ENCODE peak calls at places on chromosomes 4 and X, in ten cellular contexts. One of them, this sample, is unnamed.

GRCh38 chr4:168241953-168242352 is 76.6 kb downstream of the DDX60 start:
- DNase-seq in AG04450: no peak
- DNase-seq in HepG2: no peak
- DNase-seq in neural progenitor cell: no peak
- DNase-seq in uterus: no peak
- DNase-seq in upper lobe of left lung: no peak
- DNase-seq in cardiac muscle cell: no peak
- DNase-seq in fibroblast of lung: no peak
- DNase-seq in adrenal gland: no peak
- DNase-seq in SK-N-SH: no peak
- DNase-seq in this sample: no peak

GRCh38 chr4:145154573-145154972 is 25.8 kb downstream of the OTUD4 start:
- DNase-seq in AG04450: no peak
- DNase-seq in HepG2: peak
- DNase-seq in neural progenitor cell: peak
- DNase-seq in uterus: no peak
- DNase-seq in upper lobe of left lung: no peak
- DNase-seq in cardiac muscle cell: peak
- DNase-seq in fibroblast of lung: peak
- DNase-seq in adrenal gland: peak
- DNase-seq in SK-N-SH: no peak
- DNase-seq in this sample: peak

GRCh38 chr4:159103406-159104131 is 690 bp downstream of the RAPGEF2 start:
- DNase-seq in AG04450: no peak
- DNase-seq in HepG2: no peak
- DNase-seq in neural progenitor cell: peak
- DNase-seq in uterus: peak
- DNase-seq in upper lobe of left lung: peak
- DNase-seq in cardiac muscle cell: peak
- DNase-seq in fibroblast of lung: peak
- DNase-seq in adrenal gland: peak
- DNase-seq in SK-N-SH: peak
- DNase-seq in this sample: peak

GRCh38 chrX:115408736-115409390 is 119.3 kb downstream of the LUZP4 start:
- DNase-seq in AG04450: no peak
- DNase-seq in HepG2: no peak
- DNase-seq in neural progenitor cell: no peak
- DNase-seq in uterus: no peak
- DNase-seq in upper lobe of left lung: no peak
- DNase-seq in cardiac muscle cell: peak
- DNase-seq in fibroblast of lung: peak
- DNase-seq in adrenal gland: no peak
- DNase-seq in SK-N-SH: no peak
- DNase-seq in this sample: no peak

GRCh38 chr4:123409301-123409700 is 12.7 kb downstream of the SPRY1 start:
- DNase-seq in AG04450: no peak
- DNase-seq in HepG2: no peak
- DNase-seq in neural progenitor cell: no peak
- DNase-seq in uterus: no peak
- DNase-seq in upper lobe of left lung: no peak
- DNase-seq in cardiac muscle cell: peak
- DNase-seq in fibroblast of lung: no peak
- DNase-seq in adrenal gland: no peak
- DNase-seq in SK-N-SH: no peak
- DNase-seq in this sample: no peak

GRCh38 chr4:188578657-188579056 is 439.4 kb downstream of the TRIML1 start:
- DNase-seq in AG04450: no peak
- DNase-seq in HepG2: peak
- DNase-seq in neural progenitor cell: no peak
- DNase-seq in uterus: no peak
- DNase-seq in upper lobe of left lung: no peak
- DNase-seq in cardiac muscle cell: no peak
- DNase-seq in fibroblast of lung: no peak
- DNase-seq in adrenal gland: no peak
- DNase-seq in SK-N-SH: no peak
- DNase-seq in this sample: no peak

GRCh38 chr4:123443401-123444297 is 47.1 kb downstream of the SPRY1 start:
- DNase-seq in AG04450: no peak
- DNase-seq in HepG2: no peak
- DNase-seq in neural progenitor cell: peak
- DNase-seq in uterus: no peak
- DNase-seq in upper lobe of left lung: peak
- DNase-seq in cardiac muscle cell: peak
- DNase-seq in fibroblast of lung: peak
- DNase-seq in adrenal gland: no peak
- DNase-seq in SK-N-SH: peak
- DNase-seq in this sample: peak

GRCh38 chrX:12947545-12948235 is 27.2 kb upstream of the TMSB4X start:
- DNase-seq in AG04450: no peak
- DNase-seq in HepG2: peak
- DNase-seq in neural progenitor cell: no peak
- DNase-seq in uterus: no peak
- DNase-seq in upper lobe of left lung: no peak
- DNase-seq in cardiac muscle cell: no peak
- DNase-seq in fibroblast of lung: no peak
- DNase-seq in adrenal gland: no peak
- DNase-seq in SK-N-SH: no peak
- DNase-seq in this sample: no peak

GRCh38 chr4:2303686-2304320 is 41.9 kb upstream of the MXD4 start:
- DNase-seq in AG04450: no peak
- DNase-seq in HepG2: no peak
- DNase-seq in neural progenitor cell: no peak
- DNase-seq in uterus: no peak
- DNase-seq in upper lobe of left lung: no peak
- DNase-seq in cardiac muscle cell: no peak
- DNase-seq in fibroblast of lung: no peak
- DNase-seq in adrenal gland: no peak
- DNase-seq in SK-N-SH: no peak
- DNase-seq in this sample: no peak

GRCh38 chrX:46179748-46180147 is 365.5 kb downstream of the ZNF674 start:
- DNase-seq in AG04450: no peak
- DNase-seq in HepG2: no peak
- DNase-seq in neural progenitor cell: no peak
- DNase-seq in uterus: no peak
- DNase-seq in upper lobe of left lung: no peak
- DNase-seq in cardiac muscle cell: no peak
- DNase-seq in fibroblast of lung: no peak
- DNase-seq in adrenal gland: no peak
- DNase-seq in SK-N-SH: no peak
- DNase-seq in this sample: no peak

GRCh38 chr4:10105421-10105820 is 11.2 kb downstream of the WDR1 start:
- DNase-seq in AG04450: no peak
- DNase-seq in HepG2: no peak
- DNase-seq in neural progenitor cell: no peak
- DNase-seq in uterus: no peak
- DNase-seq in upper lobe of left lung: no peak
- DNase-seq in cardiac muscle cell: no peak
- DNase-seq in fibroblast of lung: no peak
- DNase-seq in adrenal gland: no peak
- DNase-seq in SK-N-SH: no peak
- DNase-seq in this sample: no peak

GRCh38 chr4:10104991-10105276 is 11.7 kb downstream of the WDR1 start:
- DNase-seq in AG04450: no peak
- DNase-seq in HepG2: no peak
- DNase-seq in neural progenitor cell: no peak
- DNase-seq in uterus: no peak
- DNase-seq in upper lobe of left lung: no peak
- DNase-seq in cardiac muscle cell: no peak
- DNase-seq in fibroblast of lung: no peak
- DNase-seq in adrenal gland: no peak
- DNase-seq in SK-N-SH: no peak
- DNase-seq in this sample: no peak

GRCh38 chr4:10107111-10108091 is 9.2 kb downstream of the WDR1 start:
- DNase-seq in AG04450: no peak
- DNase-seq in HepG2: no peak
- DNase-seq in neural progenitor cell: no peak
- DNase-seq in uterus: no peak
- DNase-seq in upper lobe of left lung: no peak
- DNase-seq in cardiac muscle cell: peak
- DNase-seq in fibroblast of lung: peak
- DNase-seq in adrenal gland: no peak
- DNase-seq in SK-N-SH: no peak
- DNase-seq in this sample: no peak

GRCh38 chr4:10106421-10107039 is 10.1 kb downstream of the WDR1 start:
- DNase-seq in AG04450: peak
- DNase-seq in HepG2: no peak
- DNase-seq in neural progenitor cell: no peak
- DNase-seq in uterus: peak
- DNase-seq in upper lobe of left lung: peak
- DNase-seq in cardiac muscle cell: peak
- DNase-seq in fibroblast of lung: peak
- DNase-seq in adrenal gland: peak
- DNase-seq in SK-N-SH: peak
- DNase-seq in this sample: peak

DNA sequence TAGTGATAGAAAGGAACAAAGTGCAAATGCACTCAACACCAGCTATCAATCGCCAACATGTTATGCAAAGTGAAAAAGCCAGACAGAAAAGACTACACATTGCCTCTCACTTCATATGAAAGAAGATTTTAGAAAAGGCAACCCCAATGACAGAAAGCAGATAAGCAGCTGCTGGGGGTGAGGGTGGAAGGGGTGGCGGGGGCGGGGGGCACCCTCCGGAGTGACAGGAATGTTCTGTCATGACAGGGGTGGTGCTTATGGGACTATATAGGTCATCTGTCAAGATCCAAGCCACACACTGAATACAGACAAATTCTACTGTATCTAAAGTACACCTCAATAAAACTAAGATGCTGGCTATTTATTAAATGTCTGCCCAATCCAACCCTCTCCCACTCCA is 10.7 kb downstream of the WDR1 start:
- DNase-seq in AG04450: no peak
- DNase-seq in HepG2: no peak
- DNase-seq in neural progenitor cell: no peak
- DNase-seq in uterus: no peak
- DNase-seq in upper lobe of left lung: no peak
- DNase-seq in cardiac muscle cell: no peak
- DNase-seq in fibroblast of lung: no peak
- DNase-seq in adrenal gland: no peak
- DNase-seq in SK-N-SH: no peak
- DNase-seq in this sample: no peak
- H3K27ac ChIP-seq in AG04450: peak
- H3K27ac ChIP-seq in HepG2: no peak
- H3K27ac ChIP-seq in neural progenitor cell: no peak
- H3K27ac ChIP-seq in uterus: peak
- H3K27ac ChIP-seq in upper lobe of left lung: peak
- H3K27ac ChIP-seq in cardiac muscle cell: peak
- H3K27ac ChIP-seq in fibroblast of lung: peak
- H3K27ac ChIP-seq in adrenal gland: peak
- H3K27ac ChIP-seq in SK-N-SH: peak
- H3K27ac ChIP-seq in this sample: peak

GRCh38 chr4:66489783-66490452 is 819.6 kb upstream of the EPHA5 start:
- DNase-seq in AG04450: no peak
- DNase-seq in HepG2: no peak
- DNase-seq in neural progenitor cell: no peak
- DNase-seq in uterus: no peak
- DNase-seq in upper lobe of left lung: no peak
- DNase-seq in cardiac muscle cell: peak
- DNase-seq in fibroblast of lung: peak
- DNase-seq in adrenal gland: no peak
- DNase-seq in SK-N-SH: no peak
- DNase-seq in this sample: no peak
- H3K27ac ChIP-seq in AG04450: no peak
- H3K27ac ChIP-seq in HepG2: no peak
- H3K27ac ChIP-seq in neural progenitor cell: no peak
- H3K27ac ChIP-seq in uterus: no peak
- H3K27ac ChIP-seq in upper lobe of left lung: no peak
- H3K27ac ChIP-seq in cardiac muscle cell: peak
- H3K27ac ChIP-seq in fibroblast of lung: no peak
- H3K27ac ChIP-seq in adrenal gland: no peak
- H3K27ac ChIP-seq in SK-N-SH: no peak
- H3K27ac ChIP-seq in this sample: no peak

DNA sequence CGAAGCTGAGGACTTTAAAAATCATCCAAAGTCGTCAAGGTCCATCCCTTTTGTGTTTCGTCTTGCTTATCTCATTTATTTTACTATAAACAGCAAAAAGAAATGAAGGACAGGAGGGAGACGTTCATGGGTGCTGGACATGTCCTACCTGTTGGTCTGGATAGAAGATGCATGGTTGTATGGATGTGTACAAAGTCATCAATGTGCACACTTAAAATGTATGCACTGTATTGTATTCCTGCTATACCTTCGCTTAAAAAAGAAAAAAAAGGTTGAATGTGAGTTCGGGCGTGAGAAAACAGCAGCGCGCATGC is 313 bp upstream of the BLOC1S4 start:
- DNase-seq in AG04450: no peak
- DNase-seq in HepG2: no peak
- DNase-seq in neural progenitor cell: no peak
- DNase-seq in uterus: no peak
- DNase-seq in upper lobe of left lung: no peak
- DNase-seq in cardiac muscle cell: no peak
- DNase-seq in fibroblast of lung: no peak
- DNase-seq in adrenal gland: no peak
- DNase-seq in SK-N-SH: no peak
- DNase-seq in this sample: no peak
- H3K27ac ChIP-seq in AG04450: no peak
- H3K27ac ChIP-seq in HepG2: peak
- H3K27ac ChIP-seq in neural progenitor cell: no peak
- H3K27ac ChIP-seq in uterus: peak
- H3K27ac ChIP-seq in upper lobe of left lung: peak
- H3K27ac ChIP-seq in cardiac muscle cell: peak
- H3K27ac ChIP-seq in fibroblast of lung: peak
- H3K27ac ChIP-seq in adrenal gland: peak
- H3K27ac ChIP-seq in SK-N-SH: peak
- H3K27ac ChIP-seq in this sample: peak

GRCh38 chrX:54570332-54570731 is 40.3 kb downstream of the GNL3L start:
- DNase-seq in AG04450: no peak
- DNase-seq in HepG2: no peak
- DNase-seq in neural progenitor cell: no peak
- DNase-seq in uterus: no peak
- DNase-seq in upper lobe of left lung: no peak
- DNase-seq in cardiac muscle cell: no peak
- DNase-seq in fibroblast of lung: no peak
- DNase-seq in adrenal gland: no peak
- DNase-seq in SK-N-SH: no peak
- DNase-seq in this sample: no peak

GRCh38 chrX:54561622-54562021 is 31.6 kb downstream of the GNL3L start:
- DNase-seq in AG04450: no peak
- DNase-seq in HepG2: no peak
- DNase-seq in neural progenitor cell: no peak
- DNase-seq in uterus: no peak
- DNase-seq in upper lobe of left lung: no peak
- DNase-seq in cardiac muscle cell: no peak
- DNase-seq in fibroblast of lung: no peak
- DNase-seq in adrenal gland: no peak
- DNase-seq in SK-N-SH: no peak
- DNase-seq in this sample: no peak

GRCh38 chrX:54560411-54560810 is 30.4 kb downstream of the GNL3L start:
- DNase-seq in AG04450: no peak
- DNase-seq in HepG2: no peak
- DNase-seq in neural progenitor cell: no peak
- DNase-seq in uterus: no peak
- DNase-seq in upper lobe of left lung: no peak
- DNase-seq in cardiac muscle cell: no peak
- DNase-seq in fibroblast of lung: no peak
- DNase-seq in adrenal gland: no peak
- DNase-seq in SK-N-SH: no peak
- DNase-seq in this sample: no peak

DNA sequence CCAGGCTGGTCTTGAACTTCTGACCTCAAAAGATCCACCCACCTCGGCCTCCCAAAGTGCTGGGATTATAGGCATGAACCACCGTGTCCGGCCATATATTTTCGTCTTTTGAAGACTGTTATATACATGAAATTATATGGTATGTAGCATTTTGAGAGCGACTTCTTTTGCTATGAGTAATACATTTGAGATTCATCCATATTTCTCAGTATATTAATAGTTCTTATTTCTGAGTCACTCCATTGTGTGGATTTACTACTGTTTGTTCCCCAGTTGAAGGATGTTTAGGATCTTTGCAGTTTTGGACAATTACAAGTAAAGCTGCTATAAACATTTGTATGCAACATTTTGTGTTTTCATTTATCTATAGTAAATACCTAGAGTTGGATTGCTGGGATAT is 34.9 kb downstream of the GNL3L start:
- DNase-seq in AG04450: no peak
- DNase-seq in HepG2: no peak
- DNase-seq in neural progenitor cell: no peak
- DNase-seq in uterus: no peak
- DNase-seq in upper lobe of left lung: no peak
- DNase-seq in cardiac muscle cell: no peak
- DNase-seq in fibroblast of lung: peak
- DNase-seq in adrenal gland: no peak
- DNase-seq in SK-N-SH: no peak
- DNase-seq in this sample: no peak
- H3K27ac ChIP-seq in AG04450: no peak
- H3K27ac ChIP-seq in HepG2: no peak
- H3K27ac ChIP-seq in neural progenitor cell: no peak
- H3K27ac ChIP-seq in uterus: no peak
- H3K27ac ChIP-seq in upper lobe of left lung: no peak
- H3K27ac ChIP-seq in cardiac muscle cell: no peak
- H3K27ac ChIP-seq in fibroblast of lung: no peak
- H3K27ac ChIP-seq in adrenal gland: no peak
- H3K27ac ChIP-seq in SK-N-SH: peak
- H3K27ac ChIP-seq in this sample: no peak

This sample was measured in testis.